ENCODE peak calls at places on chromosomes 7 and 10, in eight cellular contexts. G, Z, O, A, R, T, W and X are unnamed samples.

GRCh38 chr10:24428410-24428782 is 219.5 kb downstream of the KIAA1217 start:
- DNase-seq in G (no peak), Z (no peak), O (no peak), A (no peak), R (peak), T (peak), W (peak), X (peak)

GRCh38 chr7:84237533-84238173 is 43.1 kb upstream of the SEMA3A start:
- DNase-seq in G (no peak), Z (no peak), O (no peak), A (no peak), R (peak), T (peak), W (peak), X (peak)

GRCh38 chr7:128701062-128701785 is 29.1 kb downstream of the GARIN1A start:
- DNase-seq in G (no peak), Z (no peak), O (no peak), A (no peak), R (no peak), T (no peak), W (peak), X (no peak)

GRCh38 chr7:43650457-43651052 is 67.6 kb downstream of the STK17A start:
- DNase-seq in G (no peak), Z (no peak), O (no peak), A (no peak), R (peak), T (peak), W (peak), X (peak)

GRCh38 chr10:32445036-32445435 is 904 bp upstream of the CCDC7 start:
- DNase-seq in G (no peak), Z (no peak), O (no peak), A (no peak), R (peak), T (no peak), W (peak), X (peak)

GRCh38 chr10:103197177-103197576 is 4.1 kb upstream of the NT5C2 start:
- DNase-seq in G (peak), Z (no peak), O (no peak), A (no peak), R (peak), T (peak), W (peak), X (peak)

GRCh38 chr7:17700138-17700537 is 240.2 kb downstream of the SNX13 start:
- DNase-seq in G (no peak), Z (no peak), O (no peak), A (no peak), R (no peak), T (no peak), W (no peak), X (no peak)

GRCh38 chr10:57145548-57145947 is 784.5 kb upstream of the ZWINT start:
- DNase-seq in G (no peak), Z (no peak), O (no peak), A (no peak), R (no peak), T (no peak), W (no peak), X (no peak)

GRCh38 chr10:103465411-103466179 is 6.9 kb upstream of the CALHM1 start:
- DNase-seq in G (peak), Z (no peak), O (no peak), A (no peak), R (no peak), T (no peak), W (no peak), X (no peak)

GRCh38 chr7:86094166-86094669 is 549.5 kb upstream of the GRM3 start:
- DNase-seq in G (no peak), Z (no peak), O (no peak), A (no peak), R (no peak), T (no peak), W (no peak), X (no peak)

GRCh38 chr10:11724938-11725776 is 17.0 kb upstream of the ECHDC3 start:
- DNase-seq in G (no peak), Z (peak), O (no peak), A (no peak), R (peak), T (peak), W (peak), X (peak)

GRCh38 chr7:140417456-140418155 is 13.7 kb downstream of the RAB19 start:
- DNase-seq in G (no peak), Z (peak), O (no peak), A (no peak), R (no peak), T (no peak), W (no peak), X (no peak)

GRCh38 chr7:12458520-12459131 is 55.0 kb upstream of the VWDE start:
- DNase-seq in G (no peak), Z (peak), O (no peak), A (no peak), R (peak), T (peak), W (peak), X (peak)

GRCh38 chr10:117262296-117263293 is 21.7 kb downstream of the SLC18A2 start:
- DNase-seq in G (no peak), Z (no peak), O (no peak), A (no peak), R (peak), T (no peak), W (no peak), X (no peak)

GRCh38 chr7:128404826-128405344 is 4.9 kb downstream of the IMPDH1 start:
- DNase-seq in G (no peak), Z (peak), O (no peak), A (no peak), R (no peak), T (peak), W (peak), X (no peak)

GRCh38 chr7:6171532-6172330 is 100.7 kb downstream of the CYTH3 start:
- DNase-seq in G (no peak), Z (no peak), O (no peak), A (no peak), R (no peak), T (no peak), W (no peak), X (no peak)

GRCh38 chr10:101292194-101293006 is 61.6 kb upstream of the BTRC start:
- DNase-seq in G (no peak), Z (peak), O (no peak), A (no peak), R (peak), T (peak), W (no peak), X (peak)

GRCh38 chr7:3897430-3898385 is 596.7 kb downstream of the SDK1 start:
- DNase-seq in G (no peak), Z (peak), O (peak), A (peak), R (no peak), T (peak), W (peak), X (peak)

GRCh38 chr10:13816195-13816926 is 229.6 kb downstream of the PRPF18 start:
- DNase-seq in G (peak), Z (peak), O (no peak), A (no peak), R (peak), T (peak), W (peak), X (peak)

GRCh38 chr7:46586406-46586805 is 665.3 kb upstream of the IGFBP3 start:
- DNase-seq in G (no peak), Z (no peak), O (no peak), A (no peak), R (peak), T (peak), W (no peak), X (peak)

GRCh38 chr10:77887631-77888355 is 38.8 kb downstream of the DLG5 start:
- DNase-seq in G (no peak), Z (no peak), O (no peak), A (no peak), R (peak), T (peak), W (no peak), X (peak)

GRCh38 chr10:47269294-47269693 is 30.7 kb upstream of the GDF10 start:
- DNase-seq in G (no peak), Z (no peak), O (no peak), A (no peak), R (no peak), T (no peak), W (no peak), X (peak)

GRCh38 chr7:116122972-116123595 is 87.3 kb upstream of the TES start:
- DNase-seq in G (no peak), Z (peak), O (no peak), A (no peak), R (peak), T (peak), W (peak), X (peak)

GRCh38 chr10:23448802-23449570 is 10.1 kb downstream of the OTUD1 start:
- DNase-seq in G (no peak), Z (no peak), O (no peak), A (no peak), R (no peak), T (no peak), W (peak), X (peak)

GRCh38 chr10:128178319-128178937 is 52.2 kb upstream of the MKI67 start:
- DNase-seq in G (no peak), Z (no peak), O (peak), A (peak), R (peak), T (no peak), W (peak), X (no peak)

GRCh38 chr7:82760831-82761230 is 317.3 kb upstream of the CACNA2D1 start:
- DNase-seq in G (no peak), Z (no peak), O (no peak), A (no peak), R (no peak), T (no peak), W (peak), X (no peak)

GRCh38 chr7:137440434-137440830 is 96.9 kb upstream of the PTN start:
- DNase-seq in G (no peak), Z (no peak), O (no peak), A (no peak), R (no peak), T (no peak), W (no peak), X (no peak)

GRCh38 chr7:14905764-14906163 is 3.2 kb upstream of the DGKB start:
- DNase-seq in G (no peak), Z (peak), O (no peak), A (no peak), R (no peak), T (no peak), W (no peak), X (no peak)

GRCh38 chr10:27383595-27384542 is 120.2 kb upstream of the RAB18 start:
- DNase-seq in G (no peak), Z (no peak), O (no peak), A (no peak), R (no peak), T (peak), W (peak), X (no peak)

GRCh38 chr10:105974803-105975456 is 1189.6 kb downstream of the SORCS1 start:
- DNase-seq in G (no peak), Z (no peak), O (no peak), A (no peak), R (peak), T (peak), W (peak), X (peak)

GRCh38 chr10:9814285-9814866 is 1203.3 kb upstream of the CELF2 start:
- DNase-seq in G (no peak), Z (no peak), O (no peak), A (no peak), R (peak), T (no peak), W (no peak), X (no peak)

GRCh38 chr7:40733111-40733510 is 598.3 kb downstream of the SUGCT start:
- DNase-seq in G (no peak), Z (no peak), O (no peak), A (no peak), R (no peak), T (no peak), W (peak), X (peak)